ENCODE peak calls at places on chromosomes 2 and 18, in eight cellular contexts. D, B, H, K, L, S, T and A are unnamed samples.

GRCh38 chr18:40841063-40841462 is 1114.0 kb upstream of the PIK3C3 start:
- DNase-seq in L (no peak), K (no peak), B (no peak), H (no peak), D (no peak), S (no peak), T (no peak), A (no peak)

GRCh38 chr18:23992119-23992940 is 22.2 kb upstream of the TTC39C start:
- DNase-seq in K (no peak), L (no peak), T (peak; percentile 60), B (no peak), H (peak; percentile 84), S (peak; percentile 38), D (no peak), A (peak; percentile 55)

GRCh38 chr2:180970052-180970451 is 10.4 kb upstream of the UBE2E3 start:
- DNase-seq in K (no peak), T (no peak), L (no peak), S (no peak), H (no peak), B (no peak), D (no peak), A (no peak)

GRCh38 chr2:62485780-62486765 is 19.9 kb downstream of the TMEM17 start:
- DNase-seq in S (peak; percentile 30), T (no peak), B (no peak), H (no peak), K (no peak), D (no peak), L (no peak), A (peak; percentile 34)

GRCh38 chr18:50356036-50356945 is 18.6 kb upstream of the SKA1 start:
- DNase-seq in S (no peak), B (no peak), L (no peak), K (no peak), H (no peak), T (no peak), D (no peak), A (no peak)

GRCh38 chr2:227164745-227165350 is 424 bp downstream of the COL4A3 start:
- DNase-seq in S (no peak), B (no peak), H (no peak), L (no peak), T (no peak), D (peak; percentile 24), K (peak; percentile 55), A (no peak)

GRCh38 chr2:26590439-26590838 is 50.7 kb downstream of the CIB4 start:
- DNase-seq in B (peak; percentile 21), H (no peak), K (no peak), T (no peak), L (peak; percentile 46), S (no peak), D (no peak), A (no peak)

GRCh38 chr2:66839551-66840320 is 404.8 kb downstream of the MEIS1 start:
- DNase-seq in K (no peak), B (no peak), L (no peak), T (no peak), D (peak; percentile 59), H (no peak), S (peak; percentile 100), A (peak; percentile 94)

GRCh38 chr2:151097118-151097517 is 164.5 kb downstream of the RBM43 start:
- DNase-seq in D (no peak), K (no peak), B (no peak), H (no peak), L (no peak), T (no peak), S (peak; percentile 44), A (no peak)

GRCh38 chr2:42828487-42829416 is 36.4 kb upstream of the HAAO start:
- DNase-seq in B (no peak), H (peak; percentile 63), D (peak; percentile 86), L (peak; percentile 87), S (peak; percentile 63), K (peak; percentile 86), T (peak; percentile 80), A (peak; percentile 88)
- H3K27ac ChIP-seq in B (peak overlapping the region; percentile 81), H (no peak overlapping the region), D (peak overlapping the region; percentile 14), L (peak overlapping the region; percentile 73), S (no peak overlapping the region), K (no peak overlapping the region), T (no peak overlapping the region), A (peak overlapping the region; percentile 72)

GRCh38 chr2:28286678-28287077 is 106.0 kb upstream of the FOSL2 start:
- DNase-seq in S (peak; percentile 60), H (no peak), T (no peak), K (no peak), L (no peak), D (no peak), B (no peak), A (no peak)

GRCh38 chr2:28291811-28292455 is 100.7 kb upstream of the FOSL2 start:
- DNase-seq in S (peak; percentile 62), L (no peak), B (no peak), K (no peak), H (no peak), D (no peak), T (no peak), A (no peak)

GRCh38 chr2:28292491-28292890 is 100.2 kb upstream of the FOSL2 start:
- DNase-seq in H (no peak), S (peak; percentile 70), T (no peak), B (no peak), K (no peak), L (no peak), D (no peak), A (no peak)

GRCh38 chr2:28287261-28287915 is 105.3 kb upstream of the FOSL2 start:
- DNase-seq in T (no peak), D (no peak), H (no peak), B (no peak), K (no peak), L (no peak), S (peak; percentile 56), A (no peak)

GRCh38 chr2:28288620-28289019 is 104.0 kb upstream of the FOSL2 start:
- DNase-seq in D (no peak), L (no peak), K (no peak), H (no peak), T (no peak), S (no peak), B (no peak), A (no peak)
- H3K27ac ChIP-seq in D (no peak overlapping the region), L (no peak overlapping the region), K (no peak overlapping the region), H (no peak overlapping the region), T (no peak overlapping the region), S (no peak overlapping the region), B (no peak overlapping the region), A (no peak overlapping the region)

DNA sequence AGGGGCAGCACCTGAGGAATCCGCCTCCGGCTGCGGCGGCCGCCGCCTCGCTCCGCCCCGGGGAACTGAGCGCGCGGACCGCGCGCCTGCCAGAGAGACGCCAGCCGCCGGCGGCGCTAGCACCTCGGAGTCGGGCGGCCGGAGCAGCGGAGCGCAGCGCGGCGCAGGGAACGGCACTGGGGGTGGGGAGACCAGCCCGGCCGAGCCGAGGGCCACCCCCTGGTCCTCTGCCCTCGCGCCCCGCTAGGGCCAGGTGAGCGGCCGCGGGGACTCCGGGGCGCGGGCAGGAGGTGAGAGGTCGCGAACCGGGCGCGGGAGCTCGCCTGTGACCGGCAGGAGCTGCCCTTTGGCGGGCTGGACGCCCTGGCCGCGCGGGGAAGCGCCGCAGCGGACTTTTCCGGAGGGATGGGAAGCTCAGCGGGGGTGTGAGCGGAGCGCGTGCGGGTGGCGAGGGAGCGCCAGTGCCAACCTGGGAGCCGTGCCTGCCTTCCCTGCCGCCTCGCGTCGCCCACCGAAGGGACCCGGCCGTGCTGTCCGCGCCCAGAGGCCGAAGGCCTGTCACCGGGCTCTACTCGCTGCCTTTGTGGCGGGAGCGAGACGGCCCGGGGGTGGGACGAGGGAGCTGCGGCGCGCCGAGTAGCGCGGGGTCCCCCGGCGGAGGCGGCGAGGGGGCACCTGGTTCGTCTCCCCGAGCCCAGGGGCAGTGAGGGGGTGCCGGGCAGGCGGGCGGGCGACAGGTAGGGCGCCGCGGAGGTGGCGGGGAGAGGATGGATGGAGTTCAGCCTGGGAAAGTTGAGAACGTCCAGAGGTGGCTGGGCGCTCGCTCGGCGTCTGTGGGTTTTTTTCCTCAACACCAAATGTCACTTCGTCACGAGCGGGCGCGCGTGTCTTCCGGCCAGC is at the start of gene GREB1L:
- DNase-seq in T (peak; percentile 51), L (no peak), K (peak; percentile 74), H (no peak), D (peak; percentile 90), S (no peak), B (no peak), A (peak; percentile 67)
- H3K27ac ChIP-seq in T (no peak within 1 kb of the TSS), L (peak within 1 kb of the TSS; percentile 67), K (no peak within 1 kb of the TSS), H (no peak within 1 kb of the TSS), D (no peak within 1 kb of the TSS), S (no peak within 1 kb of the TSS), B (peak within 1 kb of the TSS; percentile 67), A (no peak within 1 kb of the TSS)

GRCh38 chr2:37456479-37456878 is 112.0 kb downstream of the QPCT start:
- DNase-seq in T (no peak), H (peak; percentile 49), B (no peak), K (no peak), D (no peak), S (no peak), L (no peak), A (no peak)
- H3K27ac ChIP-seq in T (peak overlapping the region; percentile 12), H (no peak overlapping the region), B (no peak overlapping the region), K (no peak overlapping the region), D (no peak overlapping the region), S (no peak overlapping the region), L (no peak overlapping the region), A (no peak overlapping the region)

GRCh38 chr18:13450289-13451207 is 232.0 kb downstream of the LDLRAD4 start:
- DNase-seq in H (no peak), B (no peak), K (no peak), T (no peak), L (peak; percentile 69), S (no peak), D (no peak), A (no peak)
- H3K27ac ChIP-seq in H (no peak overlapping the region), B (no peak overlapping the region), K (no peak overlapping the region), T (no peak overlapping the region), L (peak overlapping the region; percentile 53), S (no peak overlapping the region), D (no peak overlapping the region), A (no peak overlapping the region)